ENCODE peak calls at places on chromosomes 3 and 15, in four cellular contexts. One of them, this sample, is unnamed.

GRCh38 chr3:138936763-138937689 is 9.9 kb downstream of the FOXL2 start:
- DNase-seq in spleen: peak; percentile 74
- DNase-seq in A549: no peak
- DNase-seq in tibial nerve: no peak
- DNase-seq in this sample: no peak

GRCh38 chr3:143139786-143140185 is 20.2 kb downstream of the CHST2 start:
- DNase-seq in spleen: no peak
- DNase-seq in tibial nerve: no peak
- DNase-seq in A549: peak; percentile 49
- DNase-seq in this sample: no peak

GRCh38 chr3:41411065-41411464 is 211.8 kb downstream of the CTNNB1 start:
- DNase-seq in A549: no peak
- DNase-seq in tibial nerve: no peak
- DNase-seq in spleen: no peak
- DNase-seq in this sample: no peak

GRCh38 chr15:68382286-68383007 is 49.5 kb downstream of the ITGA11 start:
- DNase-seq in A549: peak; percentile 24
- DNase-seq in tibial nerve: no peak
- DNase-seq in spleen: no peak
- DNase-seq in this sample: no peak

GRCh38 chr3:123096701-123097100 is 29.9 kb downstream of the PDIA5 start:
- DNase-seq in A549: no peak
- DNase-seq in spleen: peak; percentile 69
- DNase-seq in tibial nerve: no peak
- DNase-seq in this sample: no peak

GRCh38 chr3:177642482-177643163 is 445.3 kb upstream of the TBL1XR1 start:
- DNase-seq in A549: no peak
- DNase-seq in spleen: no peak
- DNase-seq in tibial nerve: no peak
- DNase-seq in this sample: peak; percentile 39

GRCh38 chr3:16176391-16177030 is 2.0 kb downstream of the GALNT15 start:
- DNase-seq in tibial nerve: no peak
- DNase-seq in A549: no peak
- DNase-seq in spleen: no peak
- DNase-seq in this sample: no peak

GRCh38 chr3:31173118-31173718 is 278.8 kb upstream of the GADL1 start:
- DNase-seq in A549: no peak
- DNase-seq in tibial nerve: no peak
- DNase-seq in spleen: no peak
- DNase-seq in this sample: no peak

GRCh38 chr3:105807146-105807545 is 61.7 kb downstream of the CBLB start:
- DNase-seq in tibial nerve: no peak
- DNase-seq in A549: no peak
- DNase-seq in spleen: no peak
- DNase-seq in this sample: no peak

GRCh38 chr3:88408935-88409334 is 259.2 kb downstream of the C3orf38 start:
- DNase-seq in spleen: no peak
- DNase-seq in A549: no peak
- DNase-seq in tibial nerve: no peak
- DNase-seq in this sample: no peak

GRCh38 chr15:52728899-52729298 is 49.7 kb upstream of the ATOSA start:
- DNase-seq in spleen: no peak
- DNase-seq in tibial nerve: no peak
- DNase-seq in A549: no peak
- DNase-seq in this sample: no peak

GRCh38 chr15:70196314-70197291 is 98.9 kb upstream of the TLE3 start:
- DNase-seq in spleen: no peak
- DNase-seq in A549: no peak
- DNase-seq in tibial nerve: peak; percentile 30
- DNase-seq in this sample: no peak

GRCh38 chr3:149004622-149005021 is 13.3 kb downstream of the GYG1 start:
- DNase-seq in A549: no peak
- DNase-seq in spleen: no peak
- DNase-seq in tibial nerve: no peak
- DNase-seq in this sample: no peak

GRCh38 chr3:25655659-25656058 is 9.0 kb downstream of the TOP2B start:
- DNase-seq in spleen: no peak
- DNase-seq in A549: no peak
- DNase-seq in tibial nerve: no peak
- DNase-seq in this sample: no peak

GRCh38 chr3:64432870-64433269 is 207.6 kb upstream of the PRICKLE2 start:
- DNase-seq in A549: no peak
- DNase-seq in tibial nerve: no peak
- DNase-seq in spleen: no peak
- DNase-seq in this sample: no peak

GRCh38 chr3:33128706-33129105 is 14.9 kb downstream of the CRTAP start:
- DNase-seq in spleen: no peak
- DNase-seq in A549: no peak
- DNase-seq in tibial nerve: no peak
- DNase-seq in this sample: no peak

GRCh38 chr3:191912616-191913204 is 451.7 kb downstream of the PYDC2 start:
- DNase-seq in tibial nerve: no peak
- DNase-seq in A549: no peak
- DNase-seq in spleen: no peak
- DNase-seq in this sample: no peak

GRCh38 chr15:64092864-64093626 is 593 bp downstream of the CIAO2A start:
- DNase-seq in A549: peak; percentile 61
- DNase-seq in tibial nerve: no peak
- DNase-seq in spleen: peak; percentile 88
- DNase-seq in this sample: no peak

GRCh38 chr3:161163297-161163696 is 57.8 kb upstream of the NMD3 start:
- DNase-seq in spleen: no peak
- DNase-seq in A549: peak; percentile 63
- DNase-seq in tibial nerve: no peak
- DNase-seq in this sample: no peak

GRCh38 chr3:123658860-123659221 is 74.0 kb upstream of the HACD2 start:
- DNase-seq in spleen: peak; percentile 23
- DNase-seq in tibial nerve: no peak
- DNase-seq in A549: no peak
- DNase-seq in this sample: no peak

GRCh38 chr3:119234610-119235009 is 6.1 kb downstream of the B4GALT4 start:
- DNase-seq in A549: no peak
- DNase-seq in spleen: no peak
- DNase-seq in tibial nerve: no peak
- DNase-seq in this sample: no peak

GRCh38 chr3:64900916-64901903 is 213.4 kb upstream of the ADAMTS9 start:
- DNase-seq in spleen: no peak
- DNase-seq in tibial nerve: no peak
- DNase-seq in A549: no peak
- DNase-seq in this sample: no peak

GRCh38 chr3:51735039-51735438 is 28.2 kb downstream of the GRM2 start:
- DNase-seq in tibial nerve: no peak
- DNase-seq in A549: no peak
- DNase-seq in spleen: no peak
- DNase-seq in this sample: no peak

GRCh38 chr3:186099178-186099577 is 9.7 kb downstream of the ETV5 start:
- DNase-seq in A549: no peak
- DNase-seq in spleen: no peak
- DNase-seq in tibial nerve: peak; percentile 49
- DNase-seq in this sample: no peak

GRCh38 chr3:119350114-119350513 is 55.9 kb downstream of the ARHGAP31 start:
- DNase-seq in A549: no peak
- DNase-seq in spleen: no peak
- DNase-seq in tibial nerve: no peak
- DNase-seq in this sample: no peak

GRCh38 chr3:177905173-177905894 is 630.9 kb upstream of the KCNMB2 start:
- DNase-seq in tibial nerve: no peak
- DNase-seq in spleen: no peak
- DNase-seq in A549: no peak
- DNase-seq in this sample: no peak

GRCh38 chr15:98794754-98795153 is 146.4 kb downstream of the IGF1R start:
- DNase-seq in tibial nerve: no peak
- DNase-seq in spleen: no peak
- DNase-seq in A549: peak; percentile 66
- DNase-seq in this sample: no peak

GRCh38 chr3:139414608-139415224 is 25.3 kb upstream of the COPB2 start:
- DNase-seq in A549: no peak
- DNase-seq in spleen: no peak
- DNase-seq in tibial nerve: no peak
- DNase-seq in this sample: no peak

GRCh38 chr15:79919090-79919748 is 22.4 kb upstream of the MTHFS start:
- DNase-seq in A549: no peak
- DNase-seq in tibial nerve: no peak
- DNase-seq in spleen: peak; percentile 77
- DNase-seq in this sample: no peak

GRCh38 chr15:79914728-79915127 is 17.9 kb upstream of the MTHFS start:
- DNase-seq in tibial nerve: no peak
- DNase-seq in spleen: no peak
- DNase-seq in A549: no peak
- DNase-seq in this sample: no peak

GRCh38 chr15:79919749-79920511 is 23.1 kb upstream of the MTHFS start:
- DNase-seq in tibial nerve: no peak
- DNase-seq in A549: no peak
- DNase-seq in spleen: no peak
- DNase-seq in this sample: no peak

GRCh38 chr15:79916424-79916823 is 19.6 kb upstream of the MTHFS start:
- DNase-seq in tibial nerve: no peak
- DNase-seq in spleen: no peak
- DNase-seq in A549: no peak
- DNase-seq in this sample: no peak

DNA sequence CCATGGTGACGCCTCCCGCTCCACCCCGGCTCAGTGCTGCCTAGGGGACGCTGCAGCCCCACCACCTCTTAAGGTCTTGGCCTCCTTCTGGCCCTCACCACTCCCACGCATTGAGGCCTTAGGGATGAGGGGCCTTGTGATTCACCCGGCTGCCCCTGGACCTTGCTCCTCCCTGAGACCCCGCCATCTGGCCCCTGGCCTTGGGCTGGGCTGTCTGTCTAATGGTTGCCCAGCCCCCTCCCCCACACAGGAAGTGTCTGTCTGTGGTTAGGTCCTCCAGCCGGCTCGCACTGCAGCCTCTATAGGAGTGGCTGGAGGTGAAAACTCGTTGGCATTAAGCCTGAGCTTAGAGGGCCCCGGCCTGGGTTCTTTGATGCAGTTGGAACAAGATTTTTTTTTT is 21.5 kb upstream of the MTHFS start:
- DNase-seq in A549: no peak
- DNase-seq in spleen: peak; percentile 66
- DNase-seq in tibial nerve: no peak
- DNase-seq in this sample: no peak
- H3K9me3 ChIP-seq in A549: peaks cover 83% of the 10 kb centered on the region
- H3K9me3 ChIP-seq in spleen: peaks cover 90% of the 10 kb centered on the region
- H3K9me3 ChIP-seq in tibial nerve: peaks cover 85% of the 10 kb centered on the region
- H3K9me3 ChIP-seq in this sample: peaks cover 41% of the 10 kb centered on the region

DNA sequence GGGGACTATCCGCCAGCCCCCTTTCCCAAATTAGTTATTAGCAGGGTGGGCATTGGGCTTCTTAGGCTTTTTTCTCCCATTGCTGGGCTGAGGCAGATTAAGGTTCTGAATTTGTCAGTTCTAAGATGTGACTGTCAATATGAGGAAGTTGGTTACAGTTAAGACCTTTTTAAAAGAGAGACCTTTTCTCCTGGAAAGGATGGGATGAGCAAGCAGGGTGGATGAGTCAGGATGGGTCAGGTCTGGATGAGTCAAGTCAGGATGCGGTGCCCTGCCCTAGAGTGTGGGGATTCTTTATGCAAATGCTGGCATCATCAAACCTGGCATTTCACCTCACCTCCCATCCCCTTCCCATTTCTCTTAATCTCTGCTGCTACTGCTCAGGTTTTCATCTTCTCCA is 1.9 kb downstream of the AEN start:
- DNase-seq in spleen: no peak
- DNase-seq in A549: peak; percentile 81
- DNase-seq in tibial nerve: no peak
- DNase-seq in this sample: no peak
- H3K4me3 ChIP-seq in spleen: peak overlapping the region; percentile 98
- H3K4me3 ChIP-seq in A549: peak overlapping the region; percentile 82
- H3K4me3 ChIP-seq in tibial nerve: peak overlapping the region; percentile 97
- H3K4me3 ChIP-seq in this sample: peak overlapping the region; percentile 60

DNA sequence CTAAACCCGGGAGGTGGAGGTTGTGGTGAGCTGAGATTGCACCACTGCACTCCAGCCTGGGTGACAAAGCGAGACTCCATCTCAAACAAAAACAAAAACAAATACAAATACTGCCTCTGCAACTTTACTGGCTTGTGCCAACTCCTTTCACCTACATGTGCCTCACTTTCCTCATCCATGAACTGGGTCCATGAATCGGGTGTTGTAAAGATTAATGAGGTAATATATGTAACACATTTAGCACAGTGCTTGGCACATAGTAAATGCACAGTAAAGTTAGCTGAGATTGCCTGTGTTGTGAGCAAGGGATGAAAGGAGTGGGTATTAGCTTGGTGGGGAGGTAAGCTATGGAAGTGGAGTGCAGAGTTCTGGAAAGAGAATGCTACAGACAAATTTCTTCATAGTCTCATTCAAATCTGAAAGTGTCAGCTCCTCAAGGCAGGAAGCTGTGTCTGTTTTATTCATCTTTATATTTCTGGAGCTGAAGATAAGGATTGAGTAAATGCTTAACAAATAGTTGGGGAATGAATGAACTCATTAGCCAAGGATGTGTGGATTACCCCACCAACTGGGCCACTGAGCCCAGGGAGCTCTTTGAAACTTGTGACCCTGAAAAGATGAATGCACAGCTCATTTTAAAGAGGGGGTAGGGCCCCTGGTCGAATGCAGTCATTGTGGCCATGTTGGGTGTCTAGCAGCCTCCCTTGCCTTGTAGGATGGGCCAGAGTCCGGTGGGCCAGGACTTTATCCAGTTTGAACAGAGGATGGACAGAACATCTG is 7.7 kb upstream of the CDCP1 start:
- DNase-seq in tibial nerve: no peak
- DNase-seq in A549: no peak
- DNase-seq in spleen: peak; percentile 10
- DNase-seq in this sample: no peak
- H3K27ac ChIP-seq in tibial nerve: no peak overlapping the region
- H3K27ac ChIP-seq in A549: no peak overlapping the region
- H3K27ac ChIP-seq in spleen: no peak overlapping the region
- H3K27ac ChIP-seq in this sample: no peak overlapping the region

GRCh38 chr3:58691997-58692396 is 25.4 kb upstream of the FAM3D start:
- DNase-seq in tibial nerve: no peak
- DNase-seq in spleen: no peak
- DNase-seq in A549: peak; percentile 33
- DNase-seq in this sample: no peak
- H3K9me3 ChIP-seq in tibial nerve: peaks cover 16% of the 10 kb centered on the region
- H3K9me3 ChIP-seq in spleen: peaks cover 20% of the 10 kb centered on the region
- H3K9me3 ChIP-seq in A549: peaks cover 8% of the 10 kb centered on the region
- H3K9me3 ChIP-seq in this sample: no peaks in the 10 kb centered on the region

GRCh38 chr3:58260733-58261132 is 23.1 kb downstream of the ABHD6 start:
- DNase-seq in A549: no peak
- DNase-seq in spleen: no peak
- DNase-seq in tibial nerve: no peak
- DNase-seq in this sample: no peak
- H3K4me3 ChIP-seq in A549: no peak overlapping the region
- H3K4me3 ChIP-seq in spleen: no peak overlapping the region
- H3K4me3 ChIP-seq in tibial nerve: no peak overlapping the region
- H3K4me3 ChIP-seq in this sample: no peak overlapping the region